ENCODE peak calls at places on chromosomes 12 and 14, in four cellular contexts. L, J, K and T are unnamed samples.

GRCh38 chr12:121095544-121096198 is 37.0 kb upstream of the P2RX7 start:
- DNase-seq in L (peak; percentile 10), J (peak; percentile 38), K (peak; percentile 61), T (peak; percentile 89)

GRCh38 chr12:96085475-96085874 is 50.1 kb upstream of the LTA4H start:
- DNase-seq in L (no peak), J (no peak), K (no peak), T (no peak)

GRCh38 chr14:63596998-63597658 is 44.5 kb downstream of the WDR89 start:
- DNase-seq in L (no peak), J (no peak), K (no peak), T (no peak)

GRCh38 chr14:104215706-104216334 is 77.4 kb downstream of the KIF26A start:
- DNase-seq in L (no peak), J (no peak), K (no peak), T (no peak)

GRCh38 chr14:100400115-100400514 is 77.0 kb downstream of the SLC25A47 start:
- DNase-seq in L (no peak), J (no peak), K (no peak), T (no peak)

GRCh38 chr12:123940627-123940966 is 32.0 kb downstream of the CCDC92 start:
- DNase-seq in L (no peak), J (no peak), K (no peak), T (no peak)

GRCh38 chr12:6696690-6697583 is 3.7 kb downstream of the PIANP start:
- DNase-seq in L (no peak), J (no peak), K (no peak), T (no peak)

GRCh38 chr12:78177298-78177697 is 346.6 kb downstream of the NAV3 start:
- DNase-seq in L (no peak), J (no peak), K (no peak), T (no peak)

GRCh38 chr12:54022960-54023884 is 5.0 kb upstream of the HOXC6 start:
- DNase-seq in L (no peak), J (no peak), K (no peak), T (no peak)

GRCh38 chr12:89370850-89371249 is 18.5 kb upstream of the DUSP6 start:
- DNase-seq in L (no peak), J (no peak), K (no peak), T (peak; percentile 75)

GRCh38 chr12:107296681-107297086 is 203.3 kb upstream of the CRY1 start:
- DNase-seq in L (no peak), J (no peak), K (no peak), T (no peak)

GRCh38 chr14:22852940-22853767 is 16.8 kb downstream of the MMP14 start:
- DNase-seq in L (no peak), J (peak; percentile 91), K (peak; percentile 82), T (peak; percentile 72)

GRCh38 chr12:57514720-57515467 is 5.4 kb downstream of the DDIT3 start:
- DNase-seq in L (no peak), J (no peak), K (no peak), T (no peak)

GRCh38 chr12:92554316-92554905 is 148.4 kb upstream of the PLEKHG7 start:
- DNase-seq in L (no peak), J (no peak), K (no peak), T (no peak)

GRCh38 chr12:55925870-55926737 is 1.6 kb downstream of the PYM1 start:
- DNase-seq in L (no peak), J (no peak), K (no peak), T (no peak)

GRCh38 chr14:54529811-54530210 is 20.1 kb downstream of the CGRRF1 start:
- DNase-seq in L (no peak), J (no peak), K (no peak), T (no peak)

GRCh38 chr12:111404362-111405148 is 1.2 kb upstream of the SH2B3 start:
- DNase-seq in L (no peak), J (no peak), K (no peak), T (no peak)

GRCh38 chr12:50786498-50787231 is 22.8 kb downstream of the ATF1 start:
- DNase-seq in L (peak; percentile 93), J (no peak), K (no peak), T (peak; percentile 87)

GRCh38 chr12:55706840-55707671 is 648 bp downstream of the ITGA7 start:
- DNase-seq in L (no peak), J (no peak), K (no peak), T (no peak)

GRCh38 chr14:65637780-65638179 is 225.2 kb downstream of the FUT8 start:
- DNase-seq in L (no peak), J (no peak), K (no peak), T (no peak)

GRCh38 chr12:127044841-127045240 is 1222.1 kb upstream of the TMEM132C start:
- DNase-seq in L (no peak), J (no peak), K (no peak), T (no peak)

GRCh38 chr12:49541911-49542505 is 3.2 kb downstream of the KCNH3 start:
- DNase-seq in L (no peak), J (no peak), K (no peak), T (no peak)